ENCODE peak calls at places on chromosomes 16 and 17, in six cellular contexts. J is IMR-90, G is H9, X is mesendoderm, M is neuronal stem cell, W is mesenchymal stem cell. I is an unnamed sample.

GRCh38 chr16:84643180-84643583 is 5.1 kb upstream of the KLHL36 start:
- DNase-seq in J (peak; percentile 93), M (no peak), G (no peak), W (peak; percentile 84), X (no peak), I (peak; percentile 77)

GRCh38 chr17:72976971-72977767 is 115.3 kb downstream of the SLC39A11 start:
- DNase-seq in X (peak; percentile 72), J (peak; percentile 95), M (no peak), G (no peak), W (peak; percentile 96), I (peak; percentile 40)

GRCh38 chr16:75565640-75566039 is 539 bp upstream of the GABARAPL2 start:
- DNase-seq in X (no peak), G (no peak), J (no peak), M (no peak), W (no peak), I (no peak)

GRCh38 chr16:85777583-85778310 is 21.6 kb downstream of the EMC8 start:
- DNase-seq in M (no peak), X (no peak), J (peak; percentile 58), G (no peak), W (no peak), I (peak; percentile 45)

GRCh38 chr16:53784312-53784711 is 80.4 kb downstream of the FTO start:
- DNase-seq in G (no peak), X (no peak), M (no peak), J (no peak), W (no peak), I (no peak)

GRCh38 chr17:57305329-57305728 is 49.0 kb downstream of the MSI2 start:
- DNase-seq in W (no peak), J (no peak), G (no peak), M (no peak), X (no peak), I (no peak)

GRCh38 chr17:2030779-2031163 is 818 bp downstream of the DPH1 start:
- DNase-seq in G (peak; percentile 89), X (no peak), W (no peak), J (no peak), M (peak; percentile 61), I (no peak)

GRCh38 chr17:55717898-55718735 is 4.5 kb downstream of the TMEM100 start:
- DNase-seq in W (peak; percentile 83), G (peak; percentile 82), X (peak; percentile 84), J (peak; percentile 68), M (peak; percentile 75), I (peak; percentile 81)

GRCh38 chr16:10495031-10495345 is 85.4 kb downstream of the EMP2 start:
- DNase-seq in X (no peak), W (no peak), M (no peak), G (no peak), J (no peak), I (no peak)

GRCh38 chr17:79188048-79188447 is 113.4 kb downstream of the ENGASE start:
- DNase-seq in G (peak; percentile 88), W (no peak), J (no peak), M (no peak), X (peak; percentile 64), I (peak; percentile 6)

GRCh38 chr17:82494236-82495055 is 25.1 kb upstream of the FOXK2 start:
- DNase-seq in J (peak; percentile 97), X (peak; percentile 99), G (peak; percentile 97), M (peak; percentile 87), W (peak; percentile 98), I (peak; percentile 67)

GRCh38 chr17:82491533-82491932 is 28.0 kb upstream of the FOXK2 start:
- DNase-seq in G (no peak), W (no peak), M (no peak), X (no peak), J (no peak), I (no peak)

GRCh38 chr17:82491196-82491530 is 28.4 kb upstream of the FOXK2 start:
- DNase-seq in M (no peak), X (no peak), G (no peak), J (no peak), W (no peak), I (no peak)

GRCh38 chr17:82493517-82493840 is 26.1 kb upstream of the FOXK2 start:
- DNase-seq in W (peak; percentile 17), J (no peak), G (no peak), M (no peak), X (peak; percentile 19), I (no peak)

DNA sequence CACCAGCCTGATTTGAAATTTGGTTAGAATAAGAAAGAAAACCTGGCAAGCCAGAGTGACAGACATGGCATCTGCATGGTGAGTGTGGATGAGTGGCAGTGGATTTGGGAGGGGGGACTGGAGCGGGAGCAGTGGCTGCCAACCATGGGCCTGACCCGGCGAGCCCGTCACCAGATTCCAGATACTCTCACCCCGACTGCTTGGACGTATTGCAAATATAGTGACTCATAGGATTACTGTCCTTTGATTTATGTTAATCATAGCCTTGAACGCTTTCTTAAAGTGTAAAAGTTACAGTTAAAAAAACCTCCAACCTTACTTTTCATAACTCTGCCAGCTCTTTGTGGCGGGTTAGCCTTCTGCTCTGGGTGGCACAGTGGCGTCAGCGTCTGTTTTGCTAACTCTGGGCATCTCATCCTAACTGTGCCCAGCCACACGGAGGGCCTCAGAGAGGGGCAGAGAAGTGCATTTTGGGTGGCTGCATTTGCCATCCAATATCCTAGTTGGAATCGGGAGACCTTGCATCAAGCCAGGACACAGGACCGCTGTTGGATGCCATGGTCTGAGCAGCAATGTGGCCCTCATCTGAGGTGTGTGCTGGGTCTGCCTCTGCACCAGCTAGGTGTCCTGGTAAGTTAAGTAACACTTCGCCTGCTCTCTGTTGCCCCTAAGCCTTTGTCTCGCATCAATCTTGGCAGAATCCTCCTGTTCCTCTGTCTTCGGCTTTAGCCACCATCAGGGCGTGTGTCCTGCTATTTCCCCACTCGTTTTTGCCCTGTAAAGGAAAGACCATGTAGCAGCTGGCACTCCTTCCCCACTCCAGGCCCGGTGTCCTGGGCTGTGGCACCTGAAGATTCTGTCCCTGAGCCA is 26.6 kb upstream of the FOXK2 start:
- DNase-seq in G (no peak), J (peak; percentile 76), M (no peak), X (no peak), W (peak; percentile 58), I (no peak)
- H2AK5ac ChIP-seq in G (no peak overlapping the region), J (peak overlapping the region; percentile 59), M (peak overlapping the region; percentile 48), X (no peak overlapping the region), W (no peak overlapping the region), I (no peak overlapping the region)

DNA sequence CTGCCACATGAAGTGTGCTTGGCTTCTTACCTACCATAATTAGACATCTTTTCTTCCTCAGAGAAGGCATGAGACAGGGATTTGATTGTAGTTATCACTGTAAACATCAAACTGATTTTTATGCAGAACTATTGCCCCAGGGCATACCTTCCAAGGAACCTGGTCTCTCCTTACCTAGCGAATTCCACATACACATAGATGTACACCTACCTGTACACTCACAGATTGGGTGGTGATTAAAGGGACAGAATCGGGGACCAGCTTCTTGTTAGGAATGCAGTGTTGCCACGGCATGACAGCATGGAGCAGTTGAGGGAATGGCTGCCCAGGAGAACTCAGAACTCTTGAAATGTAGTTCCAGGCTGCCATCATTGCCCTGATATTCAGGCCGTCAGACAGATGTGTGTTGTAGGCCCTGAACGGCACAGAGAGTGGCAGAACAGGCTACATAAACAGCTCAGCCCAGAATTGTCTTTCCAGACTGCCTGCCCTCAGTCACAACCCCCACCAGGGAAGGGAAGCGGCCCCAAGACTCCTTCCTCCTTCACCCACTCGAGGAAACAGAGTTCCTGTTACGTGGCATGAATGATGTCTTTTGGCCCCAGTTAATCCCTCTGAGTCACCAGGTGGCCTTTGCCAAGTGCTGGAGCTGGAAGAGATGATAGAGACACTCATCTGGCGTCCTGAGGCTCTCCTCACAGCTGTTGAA is 17.8 kb upstream of the NAGLU start:
- DNase-seq in G (peak; percentile 22), M (no peak), X (no peak), W (peak; percentile 98), J (peak; percentile 98), I (peak; percentile 79)
- H3K27ac ChIP-seq in G (no peak overlapping the region), M (peak overlapping the region; percentile 92), X (no peak overlapping the region), W (peak overlapping the region; percentile 100), J (peak overlapping the region; percentile 99), I (peak overlapping the region; percentile 97)

DNA sequence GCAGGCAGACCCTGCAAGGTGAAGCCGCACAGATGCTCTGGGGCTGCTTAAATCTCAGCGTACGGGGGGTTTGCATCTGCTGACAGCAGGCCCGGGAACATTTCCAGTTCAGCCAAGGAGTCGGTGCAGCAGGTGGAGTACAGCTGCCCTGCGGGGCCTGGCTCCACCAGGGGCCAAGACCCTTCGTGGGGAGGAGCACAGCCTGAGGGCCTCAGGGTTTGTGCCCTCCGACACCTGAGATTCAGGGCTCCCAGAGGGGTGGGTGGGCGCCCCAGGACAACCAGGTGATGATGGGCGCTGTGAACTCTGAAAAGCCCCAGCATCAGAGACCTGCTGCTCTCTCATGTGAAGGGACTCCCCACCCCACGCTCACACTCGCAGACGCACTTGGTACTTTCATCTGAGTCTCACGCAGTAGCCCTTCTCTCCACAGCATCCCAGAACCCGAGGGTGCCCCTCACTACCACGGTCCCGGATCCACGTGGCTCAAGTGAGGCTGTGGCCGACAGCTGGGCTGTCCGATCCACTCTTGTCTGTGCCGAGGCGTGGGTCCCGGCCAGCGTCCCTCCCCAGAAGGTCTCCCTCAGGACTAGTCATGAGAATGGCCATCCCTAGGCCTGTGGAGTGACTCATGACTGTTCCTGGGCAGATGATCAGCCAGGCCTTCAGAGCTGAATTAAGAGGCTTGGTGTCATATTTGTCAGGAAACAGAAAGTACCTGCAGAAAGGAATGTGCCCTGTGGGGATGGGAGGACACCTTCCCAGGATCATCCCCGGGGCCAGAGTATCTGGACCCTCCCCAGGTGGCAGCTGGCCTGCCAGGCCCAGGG is 29.6 kb downstream of the ACSF3 start:
- DNase-seq in J (no peak), W (no peak), G (no peak), X (no peak), M (no peak), I (no peak)
- H2AK5ac ChIP-seq in J (no peak overlapping the region), W (no peak overlapping the region), G (no peak overlapping the region), X (no peak overlapping the region), M (no peak overlapping the region), I (no peak overlapping the region)

GRCh38 chr16:68526143-68526781 is 12.8 kb upstream of the ZFP90 start:
- DNase-seq in G (no peak), X (no peak), W (no peak), M (no peak), J (no peak), I (no peak)

GRCh38 chr16:68526782-68527145 is 12.3 kb upstream of the ZFP90 start:
- DNase-seq in M (no peak), W (no peak), X (no peak), J (no peak), G (no peak), I (no peak)

GRCh38 chr16:68529608-68529930 is 9.5 kb upstream of the ZFP90 start:
- DNase-seq in G (no peak), J (no peak), M (no peak), W (no peak), X (no peak), I (no peak)

GRCh38 chr16:68528686-68529379 is 10.3 kb upstream of the ZFP90 start:
- DNase-seq in J (peak; percentile 64), G (peak; percentile 93), M (peak; percentile 80), X (peak; percentile 94), W (peak; percentile 71), I (peak; percentile 91)

DNA sequence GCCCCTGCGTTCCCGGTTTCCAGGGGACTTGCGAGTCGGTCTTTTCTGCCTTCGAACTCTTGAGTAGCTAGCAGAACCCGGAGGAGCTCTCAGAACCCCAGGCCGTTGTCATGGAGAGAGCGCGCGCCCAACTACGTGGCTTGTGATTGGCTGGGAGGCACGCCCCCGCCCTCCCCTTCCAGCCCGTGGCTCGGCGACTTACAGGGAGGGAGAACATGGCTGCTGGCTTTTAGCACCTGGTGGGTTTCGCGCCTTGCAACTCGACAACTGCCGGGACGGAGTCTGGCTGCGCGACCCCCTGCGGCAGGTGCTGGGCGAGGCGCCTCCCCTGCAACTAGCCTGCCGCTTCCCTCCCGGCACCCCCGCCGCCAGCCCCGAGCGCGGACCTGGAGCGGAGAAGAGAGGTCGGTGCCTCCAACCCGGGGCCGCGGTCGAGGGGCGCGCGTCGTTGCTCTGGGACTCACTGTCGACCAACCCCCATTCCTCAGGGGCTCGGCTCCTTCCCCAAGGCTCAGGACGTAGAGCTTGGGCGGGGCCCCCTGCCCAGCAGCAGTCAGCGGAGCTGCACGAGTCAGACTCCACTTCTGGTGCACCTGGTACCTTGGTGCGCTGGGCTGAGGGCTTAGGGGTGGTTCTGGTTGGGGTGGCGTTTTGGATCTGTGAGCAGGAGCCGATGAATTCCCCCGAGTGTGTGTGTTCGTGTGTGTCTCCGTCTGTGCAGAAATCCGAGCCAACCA is 9.0 kb upstream of the ZFP90 start:
- DNase-seq in W (peak; percentile 82), M (peak; percentile 73), X (peak; percentile 94), G (peak; percentile 94), J (peak; percentile 75), I (peak; percentile 70)
- H3K27ac ChIP-seq in W (no peak overlapping the region), M (no peak overlapping the region), X (no peak overlapping the region), G (no peak overlapping the region), J (no peak overlapping the region), I (no peak overlapping the region)